ENCODE peak calls at places on chromosomes 7 and 10, in eight cellular contexts. T, P, L, R, F, D, E and B are unnamed samples.
A peak's percentile ranks its signal among the peaks of the same experiment; 100 is the strongest.

GRCh38 chr10:128016423-128017060 is 109.6 kb downstream of the PTPRE start:
- DNase-seq in T (no peak), P (no peak), L (no peak), R (no peak), F (no peak), D (no peak), E (no peak), B (no peak)

GRCh38 chr7:101725911-101726310 is 91.5 kb upstream of the CUX1 start:
- DNase-seq in T (no peak), P (no peak), L (no peak), R (no peak), F (no peak), D (no peak), E (no peak), B (no peak)

GRCh38 chr7:76191783-76192240 is 9.9 kb upstream of the SRRM3 start:
- DNase-seq in T (no peak), P (no peak), L (no peak), R (no peak), F (no peak), D (no peak), E (no peak), B (no peak)

GRCh38 chr7:3310884-3311283 is 9.8 kb downstream of the SDK1 start:
- DNase-seq in T (no peak), P (no peak), L (no peak), R (no peak), F (no peak), D (no peak), E (no peak), B (no peak)

GRCh38 chr10:109277456-109277855 is 645.9 kb downstream of the XPNPEP1 start:
- DNase-seq in T (no peak), P (no peak), L (no peak), R (no peak), F (no peak), D (no peak), E (no peak), B (no peak)

GRCh38 chr7:94701555-94701973 is 45.6 kb upstream of the SGCE start:
- DNase-seq in T (no peak), P (no peak), L (no peak), R (no peak), F (no peak), D (no peak), E (no peak), B (no peak)

GRCh38 chr10:43235070-43235900 is 31.6 kb downstream of the RASGEF1A start:
- DNase-seq in T (no peak), P (no peak), L (no peak), R (no peak), F (peak; percentile 0), D (peak; percentile 25), E (no peak), B (no peak)

GRCh38 chr10:74244097-74244685 is 93.2 kb downstream of the ADK start:
- DNase-seq in T (peak; percentile 1), P (no peak), L (no peak), R (peak; percentile 28), F (peak; percentile 31), D (no peak), E (no peak), B (no peak)

GRCh38 chr7:116210345-116211005 is at the start of gene TES:
- DNase-seq in T (peak; percentile 40), P (peak; percentile 16), L (no peak), R (peak; percentile 71), F (peak; percentile 84), D (peak; percentile 78), E (peak; percentile 45), B (peak; percentile 90)

GRCh38 chr10:77614778-77615625 is 22.6 kb downstream of the KCNMA1 start:
- DNase-seq in T (no peak), P (no peak), L (no peak), R (no peak), F (no peak), D (no peak), E (no peak), B (no peak)

GRCh38 chr7:28435152-28435551 is 22.8 kb downstream of the CREB5 start:
- DNase-seq in T (no peak), P (no peak), L (no peak), R (no peak), F (no peak), D (no peak), E (no peak), B (no peak)

GRCh38 chr10:70832852-70833542 is 17.2 kb downstream of the SGPL1 start:
- DNase-seq in T (no peak), P (no peak), L (no peak), R (no peak), F (no peak), D (no peak), E (no peak), B (no peak)

GRCh38 chr10:98408799-98409198 is 6.2 kb downstream of the PYROXD2 start:
- DNase-seq in T (no peak), P (no peak), L (no peak), R (no peak), F (no peak), D (no peak), E (no peak), B (no peak)

GRCh38 chr7:143369678-143370651 is 7.5 kb upstream of the FAM131B start:
- DNase-seq in T (no peak), P (no peak), L (no peak), R (no peak), F (no peak), D (no peak), E (no peak), B (no peak)

GRCh38 chr7:112898432-112899290 is 108.5 kb upstream of the TMEM168 start:
- DNase-seq in T (no peak), P (peak; percentile 5), L (no peak), R (peak; percentile 9), F (peak; percentile 57), D (no peak), E (no peak), B (peak; percentile 44)

GRCh38 chr7:156751319-156751718 is 110.7 kb downstream of the RNF32 start:
- DNase-seq in T (no peak), P (peak; percentile 14), L (no peak), R (no peak), F (no peak), D (no peak), E (no peak), B (peak; percentile 17)

GRCh38 chr10:34526186-34526585 is 288.9 kb downstream of the PARD3 start:
- DNase-seq in T (no peak), P (no peak), L (no peak), R (no peak), F (no peak), D (no peak), E (no peak), B (no peak)

GRCh38 chr10:96341219-96342182 is 17.3 kb downstream of the OPALIN start:
- DNase-seq in T (no peak), P (no peak), L (no peak), R (no peak), F (no peak), D (no peak), E (no peak), B (no peak)

GRCh38 chr7:4406288-4407058 is 275.6 kb upstream of the FOXK1 start:
- DNase-seq in T (no peak), P (no peak), L (no peak), R (no peak), F (no peak), D (no peak), E (no peak), B (no peak)

GRCh38 chr7:128398016-128398840 is 11.6 kb downstream of the IMPDH1 start:
- DNase-seq in T (no peak), P (peak; percentile 14), L (peak; percentile 22), R (peak; percentile 28), F (peak; percentile 75), D (peak; percentile 76), E (no peak), B (peak; percentile 69)

GRCh38 chr7:72709909-72710308 is 118.1 kb downstream of the TYW1B start:
- DNase-seq in T (no peak), P (no peak), L (no peak), R (no peak), F (no peak), D (no peak), E (no peak), B (no peak)

GRCh38 chr10:103153302-103153759 is 39.7 kb downstream of the NT5C2 start:
- DNase-seq in T (no peak), P (no peak), L (no peak), R (no peak), F (no peak), D (no peak), E (no peak), B (no peak)

GRCh38 chr7:92461027-92462003 is 14.0 kb downstream of the GATAD1 start:
- DNase-seq in T (no peak), P (no peak), L (no peak), R (peak; percentile 18), F (peak; percentile 16), D (peak; percentile 49), E (no peak), B (peak; percentile 59)

GRCh38 chr7:24290004-24290641 is 6.1 kb downstream of the NPY start:
- DNase-seq in T (no peak), P (no peak), L (no peak), R (peak; percentile 17), F (no peak), D (no peak), E (no peak), B (peak; percentile 81)

GRCh38 chr10:125983161-125983560 is 86.8 kb downstream of the FANK1 start:
- DNase-seq in T (no peak), P (no peak), L (no peak), R (no peak), F (no peak), D (no peak), E (no peak), B (no peak)

GRCh38 chr7:116315293-116315692 is 105.0 kb downstream of the TES start:
- DNase-seq in T (no peak), P (peak; percentile 6), L (no peak), R (no peak), F (no peak), D (no peak), E (no peak), B (no peak)

GRCh38 chr10:123990889-123991288 is 99.3 kb upstream of the CPXM2 start:
- DNase-seq in T (no peak), P (no peak), L (no peak), R (no peak), F (no peak), D (no peak), E (no peak), B (no peak)

GRCh38 chr10:78763651-78764395 is 304.9 kb upstream of the ZMIZ1 start:
- DNase-seq in T (no peak), P (no peak), L (no peak), R (no peak), F (no peak), D (no peak), E (no peak), B (peak; percentile 87)

GRCh38 chr10:53233759-53234158 is 461.2 kb upstream of the MBL2 start:
- DNase-seq in T (no peak), P (no peak), L (no peak), R (no peak), F (no peak), D (no peak), E (no peak), B (no peak)

GRCh38 chr10:13882112-13882711 is 295.4 kb downstream of the PRPF18 start:
- DNase-seq in T (no peak), P (peak; percentile 75), L (no peak), R (no peak), F (no peak), D (no peak), E (no peak), B (no peak)

GRCh38 chr7:23593706-23594105 is 3.5 kb upstream of the CCDC126 start:
- DNase-seq in T (no peak), P (no peak), L (no peak), R (no peak), F (no peak), D (no peak), E (no peak), B (peak; percentile 42)

GRCh38 chr10:129056734-129057689 is 410.0 kb upstream of the MGMT start:
- DNase-seq in T (no peak), P (no peak), L (no peak), R (no peak), F (no peak), D (no peak), E (no peak), B (no peak)

GRCh38 chr10:132264966-132265877 is 42.5 kb downstream of the STK32C start:
- DNase-seq in T (no peak), P (no peak), L (no peak), R (no peak), F (no peak), D (no peak), E (no peak), B (no peak)

GRCh38 chr10:61627266-61627665 is 35.5 kb upstream of the CABCOCO1 start:
- DNase-seq in T (no peak), P (no peak), L (no peak), R (no peak), F (no peak), D (no peak), E (no peak), B (no peak)